ENCODE peak calls at places on chromosomes 13 and 19, in ten cellular contexts. H, G, F, M, Y, S, O, J, W and T are unnamed samples. For H3K4me1, the result is how much of the 10 kb centered on the place peaks cover.

GRCh38 chr19:48881741-48882657 is 9.8 kb downstream of the PPP1R15A start:
- DNase-seq in H (peak), G (no peak), F (no peak), M (no peak), Y (no peak), S (no peak), O (no peak), J (no peak), W (no peak), T (no peak)

GRCh38 chr13:98512774-98513327 is 64.1 kb downstream of the STK24 start:
- DNase-seq in H (no peak), G (no peak), F (no peak), M (no peak), Y (no peak), S (no peak), O (no peak), J (no peak), W (no peak), T (no peak)

GRCh38 chr19:1401138-1401888 is at the start of gene GAMT:
- DNase-seq in H (peak), G (peak), F (peak), M (peak), Y (peak), S (peak), O (no peak), J (no peak), W (peak), T (peak)

GRCh38 chr13:51731759-51732158 is 72.2 kb downstream of the DHRS12 start:
- DNase-seq in H (no peak), G (no peak), F (no peak), M (no peak), Y (no peak), S (no peak), O (no peak), J (no peak), W (peak), T (no peak)

GRCh38 chr13:87677334-87678234 is 6.4 kb downstream of the SLITRK5 start:
- DNase-seq in H (peak), G (no peak), F (peak), M (peak), Y (no peak), S (peak), O (no peak), J (no peak), W (no peak), T (no peak)

GRCh38 chr13:97261254-97262015 is 39.3 kb downstream of the MBNL2 start:
- DNase-seq in H (no peak), G (no peak), F (no peak), M (no peak), Y (no peak), S (no peak), O (no peak), J (no peak), W (no peak), T (no peak)

GRCh38 chr19:50711196-50711595 is 8.4 kb downstream of the SHANK1 start:
- DNase-seq in H (no peak), G (no peak), F (no peak), M (no peak), Y (no peak), S (no peak), O (no peak), J (no peak), W (no peak), T (no peak)

GRCh38 chr13:34933349-34933748 is 8.7 kb upstream of the NBEA start:
- DNase-seq in H (no peak), G (no peak), F (no peak), M (no peak), Y (no peak), S (no peak), O (no peak), J (no peak), W (no peak), T (no peak)

GRCh38 chr13:106533940-106534843 is 1.3 kb downstream of the EFNB2 start:
- DNase-seq in H (no peak), G (peak), F (peak), M (peak), Y (peak), S (peak), O (peak), J (no peak), W (peak), T (peak)

GRCh38 chr13:35770756-35771291 is 294.3 kb upstream of the MAB21L1 start:
- DNase-seq in H (no peak), G (no peak), F (no peak), M (no peak), Y (no peak), S (no peak), O (no peak), J (no peak), W (no peak), T (peak)

GRCh38 chr19:5225486-5226345 is 114.9 kb downstream of the PTPRS start:
- DNase-seq in H (peak), G (no peak), F (no peak), M (no peak), Y (no peak), S (no peak), O (no peak), J (no peak), W (no peak), T (no peak)

GRCh38 chr13:62524498-62524897 is 1108.8 kb upstream of the PCDH20 start:
- DNase-seq in H (no peak), G (no peak), F (no peak), M (no peak), Y (no peak), S (no peak), O (no peak), J (no peak), W (no peak), T (no peak)

GRCh38 chr19:40252395-40252794 is 25.9 kb upstream of the CCNP start:
- DNase-seq in H (no peak), G (no peak), F (no peak), M (peak), Y (no peak), S (no peak), O (no peak), J (no peak), W (no peak), T (no peak)

GRCh38 chr13:24287748-24288287 is 21.6 kb upstream of the C1QTNF9 start:
- DNase-seq in H (no peak), G (no peak), F (no peak), M (no peak), Y (no peak), S (no peak), O (no peak), J (no peak), W (no peak), T (no peak)

GRCh38 chr13:32315255-32316029 is at the start of the genes BRCA2 and ZAR1L:
- DNase-seq in H (peak), G (peak), F (peak), M (peak), Y (peak), S (peak), O (peak), J (peak), W (peak), T (peak)

GRCh38 chr13:27712421-27712820 is 79.9 kb upstream of the GSX1 start:
- DNase-seq in H (peak), G (no peak), F (peak), M (peak), Y (no peak), S (peak), O (no peak), J (no peak), W (peak), T (no peak)

GRCh38 chr19:45097450-45097775 is 4.4 kb downstream of the PPP1R37 start:
- DNase-seq in H (no peak), G (no peak), F (no peak), M (no peak), Y (no peak), S (no peak), O (no peak), J (no peak), W (no peak), T (no peak)

GRCh38 chr19:45098521-45099464 is 5.8 kb downstream of the PPP1R37 start:
- DNase-seq in H (no peak), G (peak), F (no peak), M (peak), Y (no peak), S (no peak), O (peak), J (no peak), W (peak), T (peak)

GRCh38 chr19:45099465-45100201 is 6.7 kb downstream of the PPP1R37 start:
- DNase-seq in H (no peak), G (no peak), F (no peak), M (peak), Y (no peak), S (no peak), O (no peak), J (no peak), W (no peak), T (no peak)

GRCh38 chr19:45096700-45097099 is 3.7 kb downstream of the PPP1R37 start:
- DNase-seq in H (no peak), G (no peak), F (no peak), M (no peak), Y (no peak), S (no peak), O (no peak), J (no peak), W (no peak), T (no peak)

GRCh38 chr19:45097776-45098520 is 5.0 kb downstream of the PPP1R37 start:
- DNase-seq in H (no peak), G (peak), F (no peak), M (peak), Y (no peak), S (no peak), O (no peak), J (no peak), W (peak), T (peak)
- H3K4me3 ChIP-seq in H (no peak), G (no peak), F (no peak), M (no peak), Y (no peak), S (no peak), O (no peak), J (peak), W (no peak), T (no peak)

DNA sequence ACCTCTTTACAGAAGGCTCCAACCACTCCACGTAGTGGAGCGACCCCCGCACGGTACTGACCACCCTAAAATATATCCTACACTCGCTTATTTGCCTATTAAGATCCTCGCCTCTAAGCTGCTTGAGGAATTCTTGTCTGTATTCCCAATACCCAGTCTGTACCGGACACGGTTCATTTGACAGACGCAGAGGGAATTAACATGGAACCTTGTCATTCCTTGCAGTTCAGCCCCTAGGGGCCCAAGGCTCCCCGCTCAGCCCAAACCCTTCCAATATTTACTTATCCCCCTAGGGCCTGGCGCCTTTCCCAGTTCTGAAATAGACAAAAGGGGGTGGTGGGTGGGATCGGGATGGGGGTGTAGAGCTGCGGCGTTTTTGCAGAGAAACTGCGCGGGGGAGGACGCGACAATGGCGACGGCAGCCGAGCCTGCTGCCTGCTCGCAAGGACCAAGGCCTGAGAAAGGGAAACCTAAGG is 638 bp downstream of the AKAP8L start:
- DNase-seq in H (no peak), G (no peak), F (no peak), M (peak), Y (no peak), S (no peak), O (no peak), J (no peak), W (peak), T (peak)
- H3K4me1 ChIP-seq in H (under half), G (half or more), F (under half), M (half or more), Y (under half), S (under half), O (under half), J (under half), W (under half), T (under half)

GRCh38 chr19:38740932-38741331 is 3.3 kb downstream of the CAPN12 start:
- DNase-seq in H (no peak), G (no peak), F (no peak), M (no peak), Y (no peak), S (no peak), O (no peak), J (no peak), W (no peak), T (no peak)

GRCh38 chr19:38743394-38744297 is 628 bp downstream of the CAPN12 start:
- DNase-seq in H (no peak), G (no peak), F (no peak), M (no peak), Y (no peak), S (no peak), O (no peak), J (no peak), W (no peak), T (no peak)

GRCh38 chr19:38742906-38743305 is 1.4 kb downstream of the CAPN12 start:
- DNase-seq in H (no peak), G (no peak), F (no peak), M (no peak), Y (no peak), S (no peak), O (no peak), J (no peak), W (no peak), T (no peak)

GRCh38 chr19:38741670-38742069 is 2.6 kb downstream of the CAPN12 start:
- DNase-seq in H (no peak), G (no peak), F (no peak), M (no peak), Y (no peak), S (no peak), O (no peak), J (no peak), W (no peak), T (peak)

GRCh38 chr19:38742296-38742695 is 2.0 kb downstream of the CAPN12 start:
- DNase-seq in H (no peak), G (no peak), F (no peak), M (no peak), Y (no peak), S (no peak), O (no peak), J (no peak), W (no peak), T (no peak)
- H3K4me3 ChIP-seq in H (no peak), G (no peak), F (no peak), M (no peak), Y (no peak), S (no peak), O (no peak), J (no peak), W (no peak), T (no peak)

DNA sequence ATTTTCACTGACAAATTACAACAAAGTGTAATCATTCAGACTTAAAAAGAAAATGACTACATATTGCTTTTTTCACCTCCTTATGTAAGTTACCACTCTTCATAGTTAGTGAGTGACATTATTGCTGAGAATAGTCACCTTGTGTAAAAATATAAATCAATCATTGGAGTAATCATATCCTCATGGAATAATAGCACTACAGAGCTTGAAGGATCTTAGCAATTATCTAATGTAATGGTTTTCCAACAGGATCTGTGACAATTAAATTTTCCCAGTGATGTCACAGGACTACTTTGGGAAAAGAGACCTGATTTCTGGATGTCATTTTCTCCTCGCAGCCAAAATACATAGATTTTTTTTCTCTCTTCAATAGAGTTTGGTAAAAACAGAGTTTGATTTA is 833.0 kb upstream of the PCDH9 start:
- DNase-seq in H (no peak), G (no peak), F (no peak), M (no peak), Y (no peak), S (no peak), O (no peak), J (no peak), W (no peak), T (no peak)
- H3K4me1 ChIP-seq in H (under half), G (under half), F (under half), M (under half), Y (under half), S (under half), O (under half), J (under half), W (under half), T (under half)

GRCh38 chr19:9126900-9127405 is at the start of gene OR7G3:
- DNase-seq in H (no peak), G (no peak), F (no peak), M (no peak), Y (no peak), S (no peak), O (no peak), J (no peak), W (no peak), T (no peak)

GRCh38 chr19:9130965-9131364 is 4.2 kb upstream of the OR7G3 start:
- DNase-seq in H (peak), G (no peak), F (no peak), M (no peak), Y (no peak), S (no peak), O (no peak), J (no peak), W (no peak), T (no peak)

GRCh38 chr19:9132422-9132821 is 5.7 kb upstream of the OR7G3 start:
- DNase-seq in H (no peak), G (no peak), F (no peak), M (no peak), Y (no peak), S (no peak), O (no peak), J (no peak), W (no peak), T (no peak)

DNA sequence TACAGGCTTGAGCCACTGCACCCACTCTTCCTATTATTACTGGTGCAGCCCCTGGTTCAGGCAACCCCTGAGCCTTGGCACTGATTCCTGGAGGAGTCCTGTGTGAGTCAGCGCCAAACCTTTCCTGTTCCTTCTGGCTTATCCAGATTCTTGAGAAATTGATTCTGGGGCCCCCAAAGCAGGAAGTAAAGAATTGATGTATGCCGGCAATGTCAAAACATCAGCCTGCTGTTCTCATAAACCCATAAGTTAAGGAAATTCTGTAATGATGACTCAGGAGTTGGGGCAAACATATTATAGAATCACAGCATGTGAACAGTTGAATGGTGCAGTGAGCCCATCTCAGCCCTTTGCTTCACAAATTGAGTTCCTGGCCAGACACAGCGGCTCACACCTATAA is 1.4 kb upstream of the OR7G3 start:
- DNase-seq in H (no peak), G (no peak), F (no peak), M (no peak), Y (no peak), S (no peak), O (no peak), J (no peak), W (peak), T (no peak)
- H3K4me3 ChIP-seq in H (no peak), G (no peak), F (no peak), M (no peak), Y (no peak), S (no peak), O (no peak), J (no peak), W (no peak), T (no peak)

GRCh38 chr13:77309254-77309653 is 17.6 kb downstream of the MYCBP2 start:
- DNase-seq in H (no peak), G (no peak), F (no peak), M (no peak), Y (no peak), S (no peak), O (no peak), J (no peak), W (no peak), T (no peak)
- H3K4me1 ChIP-seq in H (half or more), G (half or more), F (under half), M (under half), Y (half or more), S (half or more), O (under half), J (under half), W (under half), T (under half)

GRCh38 chr13:36880961-36881360 is 39.1 kb downstream of the SMAD9 start:
- DNase-seq in H (no peak), G (no peak), F (no peak), M (no peak), Y (no peak), S (no peak), O (no peak), J (no peak), W (peak), T (no peak)

GRCh38 chr13:36885901-36886300 is 34.1 kb downstream of the SMAD9 start:
- DNase-seq in H (no peak), G (no peak), F (no peak), M (no peak), Y (no peak), S (no peak), O (no peak), J (no peak), W (no peak), T (no peak)

GRCh38 chr13:36883829-36884228 is 36.2 kb downstream of the SMAD9 start:
- DNase-seq in H (no peak), G (no peak), F (no peak), M (no peak), Y (no peak), S (no peak), O (no peak), J (no peak), W (no peak), T (no peak)

GRCh38 chr13:36884235-36884634 is 35.8 kb downstream of the SMAD9 start:
- DNase-seq in H (no peak), G (no peak), F (no peak), M (no peak), Y (no peak), S (no peak), O (no peak), J (no peak), W (no peak), T (no peak)

DNA sequence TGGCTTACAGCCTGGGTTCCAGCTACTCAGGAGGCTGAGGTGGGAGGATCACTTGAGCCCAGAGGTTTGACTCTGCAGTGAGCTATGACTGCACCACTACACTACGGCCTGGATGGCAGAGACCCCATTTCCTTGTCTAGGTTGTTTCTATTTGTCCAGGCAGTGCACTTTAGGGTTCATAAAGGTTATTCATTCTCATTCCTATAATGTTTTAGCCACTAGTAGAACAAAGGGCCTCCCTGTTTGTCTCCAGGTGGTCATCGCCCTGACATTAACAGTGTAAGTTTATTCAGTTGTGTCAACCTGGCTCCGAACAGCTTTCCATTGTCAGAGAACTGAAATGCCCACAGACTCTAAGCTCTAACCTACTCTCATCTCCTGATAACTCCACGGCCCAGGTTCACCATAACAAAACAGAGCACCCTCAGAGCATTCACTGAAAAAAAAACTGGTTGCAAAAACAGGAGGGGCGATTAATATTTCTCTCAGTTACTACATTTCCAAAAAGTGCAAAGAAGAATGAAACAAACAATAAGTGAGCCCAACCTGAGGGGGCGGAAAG is 37.1 kb downstream of the SMAD9 start:
- DNase-seq in H (no peak), G (no peak), F (no peak), M (no peak), Y (no peak), S (no peak), O (no peak), J (no peak), W (no peak), T (no peak)
- H3K4me3 ChIP-seq in H (no peak), G (no peak), F (no peak), M (no peak), Y (no peak), S (no peak), O (no peak), J (no peak), W (no peak), T (no peak)